ENCODE peak calls at places on chromosome 21, in four cellular contexts. Q is Panc1, V is fibroblast of lung, Z is heart right ventricle. X is an unnamed sample.

GRCh38 chr21:24895885-24896734 is 711.2 kb downstream of the MRPL39 start:
- DNase-seq in Q (no peak), V (peak; percentile 52), Z (no peak), X (no peak)

GRCh38 chr21:33685613-33686197 is 43.4 kb downstream of the ITSN1 start:
- DNase-seq in Q (no peak), V (peak; percentile 46), Z (no peak), X (peak; percentile 70)

GRCh38 chr21:29342394-29342957 is 43.8 kb downstream of the BACH1 start:
- DNase-seq in Q (no peak), V (peak; percentile 99), Z (peak; percentile 67), X (peak; percentile 69)

GRCh38 chr21:22743085-22743484 is 1744.9 kb downstream of the NCAM2 start:
- DNase-seq in Q (no peak), V (no peak), Z (no peak), X (no peak)

GRCh38 chr21:42757826-42758655 is 104.6 kb downstream of the PDE9A start:
- DNase-seq in Q (no peak), V (no peak), Z (no peak), X (no peak)

GRCh38 chr21:45721656-45722055 is 78.1 kb downstream of the PCBP3 start:
- DNase-seq in Q (no peak), V (no peak), Z (no peak), X (no peak)

GRCh38 chr21:18334066-18334465 is 69.5 kb downstream of the TMPRSS15 start:
- DNase-seq in Q (no peak), V (no peak), Z (no peak), X (no peak)

GRCh38 chr21:27703806-27704205 is 736.9 kb upstream of the ADAMTS5 start:
- DNase-seq in Q (no peak), V (no peak), Z (no peak), X (peak; percentile 46)

GRCh38 chr21:42193131-42193671 is 25.7 kb upstream of the ABCG1 start:
- DNase-seq in Q (no peak), V (no peak), Z (no peak), X (no peak)

GRCh38 chr21:27248791-27249190 is 281.9 kb upstream of the ADAMTS5 start:
- DNase-seq in Q (no peak), V (peak; percentile 89), Z (no peak), X (no peak)

GRCh38 chr21:45923146-45923545 is 58.4 kb upstream of the COL6A1 start:
- DNase-seq in Q (no peak), V (peak; percentile 80), Z (peak; percentile 74), X (peak; percentile 14)

GRCh38 chr21:42364304-42364865 is 1.9 kb downstream of the TFF1 start:
- DNase-seq in Q (no peak), V (no peak), Z (no peak), X (no peak)

GRCh38 chr21:34004013-34004938 is 69.1 kb upstream of the MRPS6 start:
- DNase-seq in Q (no peak), V (peak; percentile 40), Z (no peak), X (no peak)

GRCh38 chr21:14084701-14085100 is 126.1 kb downstream of the LIPI start:
- DNase-seq in Q (no peak), V (no peak), Z (no peak), X (no peak)

GRCh38 chr21:14092834-14093560 is 117.8 kb downstream of the LIPI start:
- DNase-seq in Q (no peak), V (no peak), Z (no peak), X (no peak)

GRCh38 chr21:14084068-14084501 is 126.7 kb downstream of the LIPI start:
- DNase-seq in Q (no peak), V (no peak), Z (no peak), X (no peak)

GRCh38 chr21:14086553-14086952 is 124.2 kb downstream of the LIPI start:
- DNase-seq in Q (no peak), V (no peak), Z (no peak), X (no peak)

DNA sequence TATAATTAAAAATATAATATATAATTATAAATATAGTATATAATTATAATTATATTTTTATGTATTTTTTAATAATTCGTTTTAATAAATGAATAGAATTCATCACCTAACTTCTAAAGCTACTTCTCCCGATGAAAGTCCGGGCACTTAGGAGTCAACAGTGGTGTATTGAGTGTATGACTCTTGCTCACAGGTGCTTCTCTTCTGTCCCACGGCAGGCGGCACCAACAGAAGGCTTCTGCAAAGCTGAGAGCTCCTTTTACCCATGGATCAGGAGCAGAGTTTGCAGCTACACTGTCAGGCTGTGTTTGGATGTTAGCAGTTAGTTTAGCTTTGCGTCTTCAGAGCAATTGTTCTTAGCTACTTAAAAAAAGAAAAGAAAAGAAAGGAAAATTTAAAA is 122.4 kb downstream of the LIPI start:
- DNase-seq in Q (no peak), V (no peak), Z (no peak), X (no peak)
- H3K36me3 ChIP-seq in Q (no peaks in the 10 kb centered on the region), V (no peaks in the 10 kb centered on the region), Z (no peaks in the 10 kb centered on the region), X (no peaks in the 10 kb centered on the region)

GRCh38 chr21:20882462-20883415 is 115.5 kb upstream of the NCAM2 start:
- DNase-seq in Q (peak; percentile 8), V (peak; percentile 53), Z (no peak), X (no peak)
- TF ChIP-seq CTCF in Q (peak; percentile 56), V (peak; percentile 11), Z (peak; percentile 49), X (peak; percentile 14)

GRCh38 chr21:44368711-44369446 is 15.5 kb downstream of the TRPM2 start:
- DNase-seq in Q (no peak), V (no peak), Z (no peak), X (no peak)

GRCh38 chr21:44372616-44373015 is 19.2 kb downstream of the TRPM2 start:
- DNase-seq in Q (no peak), V (no peak), Z (no peak), X (no peak)

GRCh38 chr21:44370027-44370735 is 16.8 kb downstream of the TRPM2 start:
- DNase-seq in Q (no peak), V (peak; percentile 5), Z (no peak), X (peak; percentile 13)

GRCh38 chr21:44371596-44371995 is 18.2 kb downstream of the TRPM2 start:
- DNase-seq in Q (no peak), V (no peak), Z (no peak), X (no peak)

GRCh38 chr21:44370771-44371410 is 17.5 kb downstream of the TRPM2 start:
- DNase-seq in Q (no peak), V (no peak), Z (no peak), X (no peak)
- H3K4me3 ChIP-seq in Q (no peak overlapping the region), V (no peak overlapping the region), Z (no peak overlapping the region), X (no peak overlapping the region)

DNA sequence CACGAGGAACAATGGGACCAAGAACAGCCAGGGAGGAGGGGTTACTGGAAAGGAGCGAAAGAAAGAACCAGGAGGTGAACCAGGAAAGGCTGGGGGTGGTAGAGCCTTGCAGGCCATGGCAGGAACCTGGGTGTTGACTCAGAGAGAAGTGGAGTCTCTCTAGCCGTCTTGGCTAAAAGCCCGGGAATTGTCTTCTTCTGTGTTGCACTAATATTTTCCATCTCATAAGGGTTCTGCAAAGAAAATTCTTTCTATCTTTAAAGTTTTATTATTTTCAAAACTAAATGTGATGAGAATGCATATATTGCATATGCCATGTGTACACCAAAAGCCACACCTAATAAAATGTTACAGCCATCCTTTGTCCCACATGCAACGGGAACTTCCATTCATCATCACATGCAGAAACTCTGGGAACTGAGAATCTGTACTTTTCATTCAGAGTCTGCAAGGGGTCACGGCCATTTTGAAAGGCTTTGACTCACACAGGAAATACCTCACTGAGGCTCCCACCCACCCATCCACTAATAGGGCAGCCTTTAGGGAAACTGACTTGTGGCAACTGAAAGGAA is 38.0 kb downstream of the ERG start:
- DNase-seq in Q (no peak), V (peak; percentile 25), Z (no peak), X (no peak)
- H3K36me3 ChIP-seq in Q (no peaks in the 10 kb centered on the region), V (no peaks in the 10 kb centered on the region), Z (no peaks in the 10 kb centered on the region), X (no peaks in the 10 kb centered on the region)

GRCh38 chr21:15653710-15654109 is 76.1 kb upstream of the USP25 start:
- DNase-seq in Q (no peak), V (no peak), Z (no peak), X (no peak)
- TF ChIP-seq CTCF in Q (no peak), V (no peak), Z (no peak), X (no peak)

GRCh38 chr21:36965720-36966065 is 776 bp downstream of the HLCS start:
- DNase-seq in Q (no peak), V (no peak), Z (no peak), X (no peak)

GRCh38 chr21:36966846-36967657 is 583 bp upstream of the HLCS start:
- DNase-seq in Q (no peak), V (peak; percentile 20), Z (no peak), X (no peak)

GRCh38 chr21:36964398-36964797 is 2.1 kb downstream of the HLCS start:
- DNase-seq in Q (no peak), V (no peak), Z (no peak), X (no peak)

GRCh38 chr21:36966066-36966845 is at the start of gene HLCS:
- DNase-seq in Q (no peak), V (peak; percentile 49), Z (peak; percentile 77), X (no peak)

DNA sequence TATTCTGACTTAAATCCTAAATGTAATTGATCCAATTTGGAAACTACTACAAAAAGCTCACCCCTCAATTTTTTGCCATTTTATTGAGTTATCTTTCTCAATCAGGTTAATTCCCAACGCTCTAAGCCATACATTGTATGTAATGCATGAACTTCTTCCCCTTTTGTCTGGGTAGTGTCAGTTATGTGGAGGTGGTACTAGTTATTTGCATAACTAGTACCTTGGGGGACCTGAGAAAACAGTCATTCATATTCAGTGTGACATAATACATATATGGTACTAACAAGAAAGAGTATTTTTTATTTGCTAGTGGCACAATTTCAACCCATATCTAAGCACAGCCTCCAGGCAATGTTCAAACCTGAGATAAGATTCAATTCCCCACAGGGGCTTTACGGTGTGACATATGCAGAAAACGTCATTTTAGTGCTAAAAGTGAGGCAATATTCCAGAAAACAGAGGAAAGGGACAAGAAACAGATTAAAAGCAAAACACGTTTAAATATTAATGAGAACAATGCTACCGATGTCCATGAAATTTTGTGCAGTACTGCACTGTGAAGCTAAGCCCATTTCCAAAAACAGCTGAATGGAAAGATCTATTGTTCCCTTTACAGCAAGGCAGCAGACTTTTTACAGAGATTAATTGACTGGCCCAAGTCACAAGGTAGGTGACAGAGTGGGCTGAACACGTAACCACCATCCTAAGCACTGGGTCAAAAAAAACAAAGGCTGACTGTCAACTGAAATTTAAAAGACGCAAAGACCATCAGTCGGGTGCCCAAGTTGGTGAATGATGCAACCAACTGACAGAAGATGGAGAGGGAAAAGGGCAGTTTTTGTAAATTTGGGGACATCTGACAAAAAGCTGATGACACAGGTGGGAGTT is 1.4 kb downstream of the HLCS start:
- DNase-seq in Q (no peak), V (peak; percentile 20), Z (no peak), X (no peak)
- H3K4me3 ChIP-seq in Q (peak overlapping the region; percentile 58), V (no peak overlapping the region), Z (no peak overlapping the region), X (no peak overlapping the region)